ENCODE peak calls at places on chromosomes 6 and 20, in six cellular contexts. One of them, this sample, is unnamed.

GRCh38 chr6:106913111-106913510 is 61.4 kb downstream of the CD24 start:
- DNase-seq in K562: no peak
- DNase-seq in GM12878: no peak
- DNase-seq in H1: no peak
- DNase-seq in HL-60: no peak
- DNase-seq in HepG2: no peak
- DNase-seq in this sample: no peak

GRCh38 chr6:150537893-150538292 is 61.8 kb upstream of the PLEKHG1 start:
- DNase-seq in HL-60: no peak
- DNase-seq in H1: no peak
- DNase-seq in GM12878: no peak
- DNase-seq in HepG2: no peak
- DNase-seq in K562: no peak
- DNase-seq in this sample: no peak

GRCh38 chr20:45049904-45050471 is 50.9 kb downstream of the KCNS1 start:
- DNase-seq in H1: no peak
- DNase-seq in HL-60: no peak
- DNase-seq in GM12878: no peak
- DNase-seq in K562: no peak
- DNase-seq in HepG2: no peak
- DNase-seq in this sample: no peak

GRCh38 chr20:64232794-64233193 is 22.8 kb upstream of the PCMTD2 start:
- DNase-seq in HL-60: no peak
- DNase-seq in GM12878: no peak
- DNase-seq in K562: no peak
- DNase-seq in HepG2: no peak
- DNase-seq in H1: no peak
- DNase-seq in this sample: no peak

GRCh38 chr6:110617057-110617456 is 140.6 kb upstream of the SLC22A16 start:
- DNase-seq in K562: no peak
- DNase-seq in HL-60: no peak
- DNase-seq in HepG2: no peak
- DNase-seq in H1: no peak
- DNase-seq in GM12878: peak; percentile 53
- DNase-seq in this sample: no peak

GRCh38 chr20:37948956-37949355 is 46.0 kb downstream of the VSTM2L start:
- DNase-seq in HL-60: no peak
- DNase-seq in K562: no peak
- DNase-seq in H1: no peak
- DNase-seq in HepG2: no peak
- DNase-seq in GM12878: no peak
- DNase-seq in this sample: no peak

GRCh38 chr20:728022-728944 is 40.0 kb downstream of the SLC52A3 start:
- DNase-seq in H1: peak; percentile 62
- DNase-seq in K562: peak; percentile 84
- DNase-seq in HepG2: peak; percentile 51
- DNase-seq in GM12878: no peak
- DNase-seq in HL-60: peak; percentile 31
- DNase-seq in this sample: peak; percentile 95

GRCh38 chr20:61560361-61560853 is 308.3 kb downstream of the CDH4 start:
- DNase-seq in HepG2: no peak
- DNase-seq in GM12878: no peak
- DNase-seq in HL-60: no peak
- DNase-seq in H1: peak; percentile 25
- DNase-seq in K562: peak; percentile 62
- DNase-seq in this sample: no peak

GRCh38 chr6:99334526-99335127 is 14.8 kb downstream of the FAXC start:
- DNase-seq in HL-60: peak; percentile 47
- DNase-seq in K562: peak; percentile 51
- DNase-seq in GM12878: peak; percentile 21
- DNase-seq in H1: no peak
- DNase-seq in HepG2: peak; percentile 58
- DNase-seq in this sample: peak; percentile 42

GRCh38 chr6:73983367-73983766 is 287.4 kb downstream of the CD109 start:
- DNase-seq in HL-60: no peak
- DNase-seq in K562: no peak
- DNase-seq in GM12878: no peak
- DNase-seq in HepG2: no peak
- DNase-seq in H1: no peak
- DNase-seq in this sample: no peak

GRCh38 chr6:158468666-158469065 is 91.2 kb upstream of the TMEM181 start:
- DNase-seq in H1: no peak
- DNase-seq in HepG2: no peak
- DNase-seq in K562: no peak
- DNase-seq in GM12878: no peak
- DNase-seq in HL-60: no peak
- DNase-seq in this sample: no peak

GRCh38 chr6:12636336-12636735 is 80.2 kb upstream of the PHACTR1 start:
- DNase-seq in HL-60: no peak
- DNase-seq in H1: no peak
- DNase-seq in HepG2: no peak
- DNase-seq in GM12878: no peak
- DNase-seq in K562: no peak
- DNase-seq in this sample: no peak

GRCh38 chr20:10668677-10669368 is 5.0 kb downstream of the JAG1 start:
- DNase-seq in HepG2: no peak
- DNase-seq in K562: no peak
- DNase-seq in H1: no peak
- DNase-seq in GM12878: no peak
- DNase-seq in HL-60: no peak
- DNase-seq in this sample: no peak
- TF ChIP-seq GABPA in HepG2: no peak
- TF ChIP-seq GABPA in K562: no peak
- TF ChIP-seq GABPA in H1: no peak
- TF ChIP-seq GABPA in GM12878: no peak
- TF ChIP-seq GABPA in HL-60: no peak
- TF ChIP-seq GABPA in this sample: no peak

DNA sequence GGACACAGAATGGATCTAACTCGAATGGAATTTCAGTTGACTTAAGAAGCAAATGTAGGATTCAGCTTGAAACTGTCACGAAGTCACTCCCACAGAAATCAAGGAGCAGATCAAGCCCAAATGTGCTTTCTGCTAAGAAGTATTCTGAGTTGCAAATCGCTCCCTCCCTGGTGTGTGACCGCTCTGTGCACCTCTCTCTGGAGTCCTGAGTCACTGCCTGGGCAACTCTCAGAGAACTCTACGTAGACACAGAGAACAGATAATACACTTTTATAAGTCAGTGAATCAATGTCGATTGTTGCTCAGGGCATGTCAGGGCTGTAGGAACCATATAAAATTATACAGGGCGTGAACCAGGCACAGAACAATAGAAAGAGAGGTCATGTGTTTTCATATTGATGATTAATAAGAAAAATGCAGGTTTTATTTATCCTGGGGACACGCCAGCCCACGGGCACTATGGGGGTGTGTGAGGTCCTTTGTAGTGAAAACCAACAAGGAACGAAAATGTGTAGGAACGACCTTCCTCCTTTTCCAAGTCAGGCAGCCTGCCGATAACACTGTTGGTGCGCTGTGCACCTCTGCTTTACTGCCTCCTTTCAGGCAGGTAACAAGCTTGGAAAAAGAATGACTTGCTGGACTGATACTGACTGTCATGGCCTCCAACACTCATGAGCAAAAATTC is 248.1 kb upstream of the FOXQ1 start:
- DNase-seq in K562: no peak
- DNase-seq in H1: no peak
- DNase-seq in HepG2: no peak
- DNase-seq in GM12878: no peak
- DNase-seq in HL-60: no peak
- DNase-seq in this sample: no peak
- TF ChIP-seq GABPA in K562: no peak
- TF ChIP-seq GABPA in H1: no peak
- TF ChIP-seq GABPA in HepG2: no peak
- TF ChIP-seq GABPA in GM12878: no peak
- TF ChIP-seq GABPA in HL-60: no peak
- TF ChIP-seq GABPA in this sample: no peak

DNA sequence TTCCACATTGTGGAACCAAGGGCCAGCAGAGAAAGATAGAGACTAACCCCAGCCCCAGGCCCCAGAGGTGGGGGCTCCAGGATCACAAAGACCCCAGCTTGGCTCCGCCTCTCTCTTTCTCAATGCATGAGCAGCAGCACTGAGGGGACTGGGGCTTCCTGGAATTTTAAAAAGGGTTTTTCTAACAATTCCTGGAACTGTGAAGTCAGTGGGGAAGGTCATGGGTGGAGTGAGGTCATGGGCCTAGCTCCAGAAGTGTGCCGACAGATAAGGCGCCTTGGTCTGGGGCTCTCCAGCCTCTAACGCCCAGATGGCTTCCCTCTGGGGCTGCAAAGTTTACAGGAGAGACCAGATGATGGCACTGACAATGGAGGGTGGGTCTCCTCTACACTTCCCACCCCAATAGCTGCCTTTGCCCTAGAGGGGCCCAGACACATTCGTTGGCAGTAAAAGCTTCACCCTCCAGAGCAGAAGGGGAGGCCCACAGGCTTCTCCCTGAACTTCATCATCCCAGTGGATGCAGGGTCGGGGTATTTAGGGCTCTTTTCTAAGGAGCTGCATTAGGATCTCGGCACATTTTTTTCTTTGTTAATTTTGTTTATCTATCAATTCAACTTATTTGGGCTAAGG is 46.9 kb upstream of the CD93 start:
- DNase-seq in GM12878: no peak
- DNase-seq in HepG2: no peak
- DNase-seq in H1: no peak
- DNase-seq in K562: peak; percentile 87
- DNase-seq in HL-60: no peak
- DNase-seq in this sample: no peak
- TF ChIP-seq GABPA in GM12878: no peak
- TF ChIP-seq GABPA in HepG2: no peak
- TF ChIP-seq GABPA in H1: no peak
- TF ChIP-seq GABPA in K562: peak; percentile 40
- TF ChIP-seq GABPA in HL-60: no peak
- TF ChIP-seq GABPA in this sample: no peak

DNA sequence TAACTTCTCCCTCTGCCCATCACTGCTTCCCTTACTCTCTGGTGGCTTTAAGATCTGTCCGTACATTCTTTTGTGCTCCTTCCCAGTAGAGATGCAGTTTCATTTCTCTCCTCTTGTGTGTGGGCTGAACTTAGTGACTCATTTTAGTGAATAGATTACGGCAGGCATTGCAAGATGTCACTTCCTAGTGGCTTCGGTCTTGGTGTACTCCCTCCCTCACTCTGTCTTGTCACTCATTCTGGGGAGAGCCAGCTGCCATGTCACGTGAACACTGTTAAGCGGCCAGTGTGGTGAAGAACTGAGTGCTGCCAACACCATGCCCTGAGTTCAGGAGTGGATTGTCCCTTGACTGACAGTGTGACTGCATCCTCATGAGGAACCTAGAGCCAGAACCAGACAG is 115.9 kb downstream of the OTOR start:
- DNase-seq in HL-60: no peak
- DNase-seq in HepG2: no peak
- DNase-seq in GM12878: peak; percentile 8
- DNase-seq in K562: no peak
- DNase-seq in H1: no peak
- DNase-seq in this sample: no peak
- TF ChIP-seq GABPA in HL-60: no peak
- TF ChIP-seq GABPA in HepG2: no peak
- TF ChIP-seq GABPA in GM12878: no peak
- TF ChIP-seq GABPA in K562: no peak
- TF ChIP-seq GABPA in H1: no peak
- TF ChIP-seq GABPA in this sample: no peak